ENCODE peak calls at places on chromosomes 7 and 10, in seven cellular contexts. U, B, S, O, M, Z and V are unnamed samples.

GRCh38 chr7:151071032-151071866 is 9.4 kb downstream of the FASTK start:
- DNase-seq in B (no peak), O (no peak), M (no peak), S (peak; percentile 44), U (no peak), Z (no peak), V (no peak)

GRCh38 chr10:31322647-31323046 is 3.6 kb downstream of the ZEB1 start:
- DNase-seq in O (no peak), Z (no peak), B (no peak), M (no peak), S (no peak), U (no peak), V (no peak)

GRCh38 chr7:112162161-112163020 is 43.8 kb downstream of the DOCK4 start:
- DNase-seq in U (no peak), B (peak; percentile 65), O (no peak), Z (no peak), M (no peak), S (no peak), V (no peak)

GRCh38 chr7:154928136-154929005 is 74.6 kb downstream of the PAXIP1 start:
- DNase-seq in M (no peak), S (no peak), Z (peak; percentile 25), O (no peak), U (peak; percentile 69), B (no peak), V (no peak)

GRCh38 chr10:48444861-48445841 is 138.7 kb downstream of the MAPK8 start:
- DNase-seq in B (peak; percentile 58), O (no peak), S (no peak), U (no peak), M (no peak), Z (no peak), V (no peak)

GRCh38 chr7:157824819-157825121 is 488.0 kb downstream of the DNAJB6 start:
- DNase-seq in B (peak; percentile 47), M (no peak), S (no peak), O (no peak), Z (no peak), U (no peak), V (no peak)

GRCh38 chr7:30433082-30433481 is 45.5 kb downstream of the NOD1 start:
- DNase-seq in B (peak; percentile 73), S (no peak), U (no peak), M (no peak), Z (peak; percentile 40), O (peak; percentile 82), V (no peak)

GRCh38 chr10:60388709-60389241 is 900 bp downstream of the ANK3 start:
- DNase-seq in B (no peak), U (no peak), S (no peak), M (no peak), Z (no peak), O (no peak), V (no peak)

GRCh38 chr10:154348-154747 is 19.1 kb downstream of the ZMYND11 start:
- DNase-seq in O (no peak), S (no peak), B (no peak), Z (no peak), M (no peak), U (no peak), V (no peak)

GRCh38 chr10:2882628-2883027 is 184.7 kb upstream of the PFKP start:
- DNase-seq in O (no peak), B (no peak), S (no peak), M (no peak), Z (no peak), U (no peak), V (no peak)

GRCh38 chr7:128347573-128348147 is 4.0 kb upstream of the RBM28 start:
- DNase-seq in M (no peak), B (peak; percentile 71), Z (peak; percentile 27), S (no peak), U (no peak), O (no peak), V (no peak)

GRCh38 chr7:55534262-55534915 is 37.9 kb downstream of the VOPP1 start:
- DNase-seq in Z (peak; percentile 19), U (no peak), O (peak; percentile 73), M (peak; percentile 47), B (peak; percentile 77), S (no peak), V (no peak)
- H3K4me1 ChIP-seq in Z (peaks cover 52% of the 10 kb centered on the region), U (peaks cover 34% of the 10 kb centered on the region), O (peaks cover 16% of the 10 kb centered on the region), M (peaks cover 43% of the 10 kb centered on the region), B (peaks cover 50% of the 10 kb centered on the region), S (peaks cover 31% of the 10 kb centered on the region), V (peaks cover 56% of the 10 kb centered on the region)

GRCh38 chr10:50604823-50605222 is 18.9 kb downstream of the SGMS1 start:
- DNase-seq in M (no peak), S (no peak), U (no peak), Z (no peak), B (no peak), O (no peak), V (no peak)

GRCh38 chr10:50601974-50602373 is 21.8 kb downstream of the SGMS1 start:
- DNase-seq in B (no peak), O (no peak), U (no peak), S (no peak), M (no peak), Z (no peak), V (no peak)

GRCh38 chr10:50605280-50606270 is 18.2 kb downstream of the SGMS1 start:
- DNase-seq in M (no peak), B (no peak), O (peak; percentile 74), Z (peak; percentile 56), S (no peak), U (no peak), V (no peak)

GRCh38 chr10:50604049-50604640 is 19.6 kb downstream of the SGMS1 start:
- DNase-seq in U (no peak), O (no peak), B (no peak), M (no peak), S (no peak), Z (no peak), V (no peak)

DNA sequence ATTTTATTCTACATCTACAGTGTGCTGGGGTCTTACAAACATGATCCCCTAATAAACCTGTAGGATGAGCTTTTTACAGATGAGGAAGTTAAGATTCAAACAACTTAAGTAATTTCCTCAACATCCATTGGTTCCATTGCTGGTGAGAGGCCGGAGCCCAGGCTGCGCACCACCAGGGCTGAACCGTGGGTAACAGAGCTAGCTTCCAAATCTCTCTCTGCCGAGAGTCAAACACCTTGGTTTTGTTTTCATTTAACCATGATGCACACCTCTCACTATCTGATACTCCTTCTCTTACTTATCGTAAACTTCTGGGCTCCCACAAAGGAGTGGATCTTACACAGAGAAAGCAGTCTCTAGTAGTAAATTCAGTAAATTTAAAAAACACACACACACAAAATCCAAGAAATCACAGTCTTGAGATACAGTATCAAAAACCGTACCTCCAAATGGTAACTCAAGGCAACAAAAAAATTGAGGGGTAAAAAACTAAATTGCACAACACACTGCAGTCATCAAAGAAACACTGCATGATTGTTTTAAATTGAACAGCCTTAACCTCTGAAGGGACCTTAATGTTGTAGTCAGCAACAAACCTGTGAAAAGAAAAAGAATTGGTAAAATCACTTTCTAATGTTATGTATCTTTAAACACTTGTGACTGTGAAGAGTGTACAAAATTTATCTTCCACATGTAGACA is 20.5 kb downstream of the SGMS1 start:
- DNase-seq in O (no peak), S (no peak), U (no peak), Z (no peak), B (no peak), M (no peak), V (no peak)
- H3K4me1 ChIP-seq in O (peaks cover 36% of the 10 kb centered on the region), S (peaks cover 28% of the 10 kb centered on the region), U (peaks cover 37% of the 10 kb centered on the region), Z (peaks cover 36% of the 10 kb centered on the region), B (peaks cover 74% of the 10 kb centered on the region), M (peaks cover 63% of the 10 kb centered on the region), V (peaks cover 67% of the 10 kb centered on the region)

GRCh38 chr7:883029-884021 is 7.0 kb downstream of the GET4 start:
- DNase-seq in Z (no peak), B (no peak), U (no peak), S (peak; percentile 45), M (no peak), O (no peak), V (no peak)

GRCh38 chr7:881441-882234 is 5.3 kb downstream of the GET4 start:
- DNase-seq in B (no peak), Z (no peak), M (no peak), O (no peak), S (peak; percentile 8), U (no peak), V (no peak)

GRCh38 chr7:884191-885003 is 8.0 kb downstream of the GET4 start:
- DNase-seq in S (peak; percentile 52), U (no peak), Z (no peak), M (no peak), O (no peak), B (no peak), V (no peak)

GRCh38 chr7:880450-880849 is 4.1 kb downstream of the GET4 start:
- DNase-seq in U (no peak), M (no peak), S (no peak), B (no peak), O (no peak), Z (no peak), V (no peak)

DNA sequence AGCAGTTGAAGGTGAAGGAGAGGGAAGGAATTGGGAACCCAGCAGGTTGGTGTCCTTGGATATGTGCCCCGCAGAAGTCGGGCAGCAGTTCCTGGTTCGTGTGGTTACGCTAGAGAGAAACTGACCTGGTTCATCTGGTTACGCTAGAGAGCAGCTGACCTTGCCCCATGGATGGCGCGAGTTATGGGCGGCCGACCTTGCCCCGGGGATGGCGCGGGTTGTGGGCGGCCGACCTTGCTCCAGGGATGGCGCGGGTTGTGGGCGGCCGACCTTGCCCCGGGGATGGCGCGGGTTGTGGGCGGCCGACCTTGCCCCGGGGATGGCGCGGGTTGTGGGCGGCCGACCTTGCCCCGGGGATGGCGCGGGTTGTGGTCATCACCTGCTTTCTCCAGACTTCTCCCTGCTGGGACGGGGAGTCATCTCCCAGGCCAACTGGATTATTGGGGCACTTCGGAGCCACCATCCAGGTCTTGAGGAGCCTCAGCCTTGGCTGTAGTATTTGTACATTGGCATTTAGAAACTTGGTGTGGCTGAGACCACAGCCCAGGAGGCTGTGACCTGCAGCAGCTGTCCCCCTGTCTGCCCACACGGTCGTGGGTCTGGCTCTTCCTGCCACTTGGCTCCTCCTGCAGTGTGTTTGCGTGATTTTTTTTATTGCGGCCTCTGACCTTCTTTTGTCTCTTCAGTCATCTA is 6.1 kb downstream of the GET4 start:
- DNase-seq in S (peak; percentile 36), B (no peak), O (no peak), U (no peak), M (no peak), Z (no peak), V (no peak)
- H3K4me1 ChIP-seq in S (peaks cover 14% of the 10 kb centered on the region), B (peaks cover 17% of the 10 kb centered on the region), O (peaks cover 22% of the 10 kb centered on the region), U (peaks cover 22% of the 10 kb centered on the region), M (peaks cover 53% of the 10 kb centered on the region), Z (peaks cover 21% of the 10 kb centered on the region), V (peaks cover 62% of the 10 kb centered on the region)

DNA sequence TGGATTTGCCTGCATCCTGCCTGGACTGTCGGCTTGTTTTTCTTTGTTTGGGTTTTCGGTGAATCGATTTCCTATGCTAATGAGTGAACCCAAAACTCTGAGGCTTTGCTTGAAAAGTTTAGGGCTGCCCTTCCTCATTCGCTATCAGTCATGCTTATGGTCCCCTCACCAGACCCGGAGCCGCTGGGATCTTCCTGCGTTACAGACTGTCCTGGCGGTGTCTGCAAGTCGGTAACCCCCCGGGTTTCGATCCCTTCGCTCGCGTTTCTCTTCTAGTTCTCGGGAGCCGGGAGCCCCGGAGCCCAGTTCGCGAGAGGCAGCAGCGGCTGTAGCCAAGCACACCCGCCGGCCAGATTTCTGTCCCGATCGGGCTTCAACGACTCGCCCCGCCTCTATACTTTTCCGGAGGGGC is 2.2 kb downstream of the EMX2 start:
- DNase-seq in B (no peak), O (no peak), U (peak; percentile 54), S (no peak), M (no peak), Z (no peak), V (no peak)
- H3K4me1 ChIP-seq in B (peaks cover 28% of the 10 kb centered on the region), O (peaks cover 22% of the 10 kb centered on the region), U (peaks cover 40% of the 10 kb centered on the region), S (peaks cover 25% of the 10 kb centered on the region), M (peaks cover 40% of the 10 kb centered on the region), Z (peaks cover 25% of the 10 kb centered on the region), V (peaks cover 47% of the 10 kb centered on the region)